ENCODE peak calls at places on chromosomes 16 and 17, in four cellular contexts. B is activated naive CD4-positive, alpha-beta T cell; C is GM10248; D is effector CD4-positive, alpha-beta T cell. I is an unnamed sample.

GRCh38 chr16:75494696-75495601 is at the start of gene CHST6:
- DNase-seq in D (no peak), B (no peak), C (peak), I (peak)

GRCh38 chr17:74042744-74043486 is 160.6 kb upstream of the RPL38 start:
- DNase-seq in D (no peak), C (no peak), B (no peak), I (no peak)

GRCh38 chr17:32567511-32567910 is 80.7 kb downstream of the CDK5R1 start:
- DNase-seq in B (no peak), D (no peak), C (no peak), I (no peak)

GRCh38 chr16:4693296-4693955 is at the start of gene NUDT16L1:
- DNase-seq in D (peak), C (peak), B (peak), I (peak)

GRCh38 chr16:28110074-28110473 is 46.6 kb upstream of the GSG1L start:
- DNase-seq in B (no peak), D (no peak), C (no peak), I (no peak)

GRCh38 chr17:74339537-74340195 is 13.6 kb downstream of the KIF19 start:
- DNase-seq in D (no peak), C (no peak), B (no peak), I (no peak)

GRCh38 chr17:45345554-45346254 is 28.9 kb upstream of the MAP3K14 start:
- DNase-seq in C (no peak), B (no peak), D (no peak), I (peak)

GRCh38 chr16:52235186-52235585 is 311.8 kb downstream of the TOX3 start:
- DNase-seq in C (no peak), B (no peak), D (no peak), I (no peak)

GRCh38 chr17:40516581-40517285 is 15.3 kb upstream of the TNS4 start:
- DNase-seq in D (peak), B (no peak), C (peak), I (peak)

GRCh38 chr16:50244504-50245416 is 21.6 kb upstream of the ADCY7 start:
- DNase-seq in D (no peak), B (no peak), C (no peak), I (no peak)

GRCh38 chr16:77298638-77299360 is 99.6 kb downstream of the SYCE1L start:
- DNase-seq in B (no peak), C (no peak), D (no peak), I (peak)

GRCh38 chr16:55488306-55488705 is 9.3 kb downstream of the MMP2 start:
- DNase-seq in D (no peak), C (no peak), B (no peak), I (peak)

GRCh38 chr16:4944333-4945281 is 7.7 kb upstream of the PPL start:
- DNase-seq in C (no peak), B (no peak), D (no peak), I (peak)

GRCh38 chr17:60102632-60103047 is 23.9 kb upstream of the HEATR6 start:
- DNase-seq in C (no peak), B (no peak), D (no peak), I (no peak)

GRCh38 chr16:86059253-86060171 is 160.6 kb downstream of the IRF8 start:
- DNase-seq in B (no peak), C (no peak), D (no peak), I (no peak)

GRCh38 chr16:84600343-84601229 is 17.3 kb downstream of the COTL1 start:
- DNase-seq in C (peak), B (no peak), D (peak), I (no peak)

GRCh38 chr17:49146620-49147306 is 14.2 kb downstream of the B4GALNT2 start:
- DNase-seq in D (no peak), C (no peak), B (no peak), I (no peak)

GRCh38 chr17:76534831-76535732 is 2.4 kb downstream of the CYGB start:
- DNase-seq in B (no peak), D (no peak), C (no peak), I (no peak)

GRCh38 chr16:11819798-11820197 is 22.7 kb upstream of the ZC3H7A start:
- DNase-seq in B (no peak), C (no peak), D (no peak), I (no peak)

GRCh38 chr16:50311891-50312501 is 45.6 kb downstream of the ADCY7 start:
- DNase-seq in D (no peak), B (no peak), C (no peak), I (peak)

GRCh38 chr17:69535022-69535570 is 120.6 kb downstream of the MAP2K6 start:
- DNase-seq in D (no peak), C (no peak), B (no peak), I (no peak)

GRCh38 chr17:38600906-38601305 is 4.8 kb downstream of the SRCIN1 start:
- DNase-seq in B (no peak), C (no peak), D (no peak), I (no peak)

GRCh38 chr17:57995076-57995956 is 7.3 kb upstream of the VEZF1 start:
- DNase-seq in C (peak), D (peak), B (peak), I (peak)

GRCh38 chr17:4560837-4561241 is 462 bp upstream of the GGT6 start:
- DNase-seq in B (no peak), D (no peak), C (no peak), I (no peak)

GRCh38 chr17:55690105-55690508 is 32.6 kb downstream of the TMEM100 start:
- DNase-seq in C (no peak), D (no peak), B (no peak), I (no peak)